ENCODE peak calls at places on chromosome 15, in six cellular contexts. One of them, this sample, is unnamed.

GRCh38 chr15:83930392-83930791 is 276.5 kb downstream of the ADAMTSL3 start:
- DNase-seq in prostate gland: no peak
- DNase-seq in activated T-helper 2 cell treated with anti-CD3 and anti-CD28 coated beads, Interferon-gamma antibody, Interleukin-2, Interleukin-4, amounts not matched to agents 10 μg/mL and 5 μg/mL and 100 μg/mL, durations not matched to agents 14 hours and 24 hours and 36 hours: no peak
- DNase-seq in transverse colon: no peak
- DNase-seq in skeletal muscle cell: no peak
- DNase-seq in amygdala: no peak
- DNase-seq in this sample: no peak

GRCh38 chr15:67063689-67064606 is 1.5 kb upstream of the SMAD3 start:
- DNase-seq in amygdala: no peak
- DNase-seq in prostate gland: no peak
- DNase-seq in transverse colon: peak
- DNase-seq in skeletal muscle cell: no peak
- DNase-seq in activated T-helper 2 cell treated with anti-CD3 and anti-CD28 coated beads, Interferon-gamma antibody, Interleukin-2, Interleukin-4, amounts not matched to agents 10 μg/mL and 5 μg/mL and 100 μg/mL, durations not matched to agents 14 hours and 24 hours and 36 hours: no peak
- DNase-seq in this sample: no peak

GRCh38 chr15:92714071-92714456 is 58.5 kb upstream of the FAM174B start:
- DNase-seq in activated T-helper 2 cell treated with anti-CD3 and anti-CD28 coated beads, Interferon-gamma antibody, Interleukin-2, Interleukin-4, amounts not matched to agents 10 μg/mL and 5 μg/mL and 100 μg/mL, durations not matched to agents 14 hours and 24 hours and 36 hours: no peak
- DNase-seq in prostate gland: peak
- DNase-seq in skeletal muscle cell: no peak
- DNase-seq in transverse colon: no peak
- DNase-seq in amygdala: no peak
- DNase-seq in this sample: no peak

GRCh38 chr15:25883860-25884259 is 20.7 kb upstream of the ATP10A start:
- DNase-seq in amygdala: no peak
- DNase-seq in activated T-helper 2 cell treated with anti-CD3 and anti-CD28 coated beads, Interferon-gamma antibody, Interleukin-2, Interleukin-4, amounts not matched to agents 10 μg/mL and 5 μg/mL and 100 μg/mL, durations not matched to agents 14 hours and 24 hours and 36 hours: no peak
- DNase-seq in skeletal muscle cell: peak
- DNase-seq in transverse colon: no peak
- DNase-seq in prostate gland: no peak
- DNase-seq in this sample: peak

GRCh38 chr15:26087881-26088280 is 224.8 kb upstream of the ATP10A start:
- DNase-seq in activated T-helper 2 cell treated with anti-CD3 and anti-CD28 coated beads, Interferon-gamma antibody, Interleukin-2, Interleukin-4, amounts not matched to agents 10 μg/mL and 5 μg/mL and 100 μg/mL, durations not matched to agents 14 hours and 24 hours and 36 hours: no peak
- DNase-seq in transverse colon: no peak
- DNase-seq in amygdala: no peak
- DNase-seq in skeletal muscle cell: no peak
- DNase-seq in prostate gland: no peak
- DNase-seq in this sample: no peak

GRCh38 chr15:40978141-40978540 is 24.9 kb downstream of the CHAC1 start:
- DNase-seq in transverse colon: no peak
- DNase-seq in skeletal muscle cell: no peak
- DNase-seq in activated T-helper 2 cell treated with anti-CD3 and anti-CD28 coated beads, Interferon-gamma antibody, Interleukin-2, Interleukin-4, amounts not matched to agents 10 μg/mL and 5 μg/mL and 100 μg/mL, durations not matched to agents 14 hours and 24 hours and 36 hours: no peak
- DNase-seq in amygdala: no peak
- DNase-seq in prostate gland: no peak
- DNase-seq in this sample: no peak

GRCh38 chr15:25525741-25526140 is 86.9 kb upstream of the UBE3A start:
- DNase-seq in activated T-helper 2 cell treated with anti-CD3 and anti-CD28 coated beads, Interferon-gamma antibody, Interleukin-2, Interleukin-4, amounts not matched to agents 10 μg/mL and 5 μg/mL and 100 μg/mL, durations not matched to agents 14 hours and 24 hours and 36 hours: no peak
- DNase-seq in amygdala: no peak
- DNase-seq in prostate gland: no peak
- DNase-seq in transverse colon: no peak
- DNase-seq in skeletal muscle cell: no peak
- DNase-seq in this sample: no peak

GRCh38 chr15:51731549-51732267 is 5.7 kb downstream of the LYSMD2 start:
- DNase-seq in prostate gland: no peak
- DNase-seq in skeletal muscle cell: peak
- DNase-seq in transverse colon: peak
- DNase-seq in activated T-helper 2 cell treated with anti-CD3 and anti-CD28 coated beads, Interferon-gamma antibody, Interleukin-2, Interleukin-4, amounts not matched to agents 10 μg/mL and 5 μg/mL and 100 μg/mL, durations not matched to agents 14 hours and 24 hours and 36 hours: peak
- DNase-seq in amygdala: no peak
- DNase-seq in this sample: peak